ENCODE peak calls at places on chromosome 1, in five cellular contexts. D is kidney, N is astrocyte of the cerebellum, Q is hepatocyte, V is K562. W is an unnamed sample.

GRCh38 chr1:181159451-181160151 is 71.1 kb downstream of the IER5 start:
- DNase-seq in D (no peak), V (no peak), N (no peak), Q (no peak), W (no peak)

GRCh38 chr1:247415423-247416361 is at the start of gene NLRP3:
- DNase-seq in D (no peak), V (no peak), N (no peak), Q (peak), W (no peak)

GRCh38 chr1:17540255-17541001 is 930 bp downstream of the ARHGEF10L start:
- DNase-seq in V (no peak), N (no peak), Q (peak), D (peak), W (no peak)

GRCh38 chr1:26597629-26598039 is 68.1 kb downstream of the RPS6KA1 start:
- DNase-seq in V (peak), Q (peak), D (no peak), N (peak), W (no peak)

GRCh38 chr1:55718758-55719671 is 503.9 kb upstream of the USP24 start:
- DNase-seq in Q (peak), D (no peak), N (peak), V (no peak), W (no peak)

GRCh38 chr1:160868141-160868540 is 5.5 kb upstream of the CD244 start:
- DNase-seq in Q (no peak), D (no peak), V (no peak), N (no peak), W (no peak)

GRCh38 chr1:56709269-56709880 is 64.3 kb downstream of the PRKAA2 start:
- DNase-seq in V (peak), Q (peak), D (no peak), N (peak), W (no peak)

GRCh38 chr1:170305777-170306299 is 160.1 kb downstream of the NTMT2 start:
- DNase-seq in N (no peak), D (no peak), V (no peak), Q (no peak), W (no peak)

DNA sequence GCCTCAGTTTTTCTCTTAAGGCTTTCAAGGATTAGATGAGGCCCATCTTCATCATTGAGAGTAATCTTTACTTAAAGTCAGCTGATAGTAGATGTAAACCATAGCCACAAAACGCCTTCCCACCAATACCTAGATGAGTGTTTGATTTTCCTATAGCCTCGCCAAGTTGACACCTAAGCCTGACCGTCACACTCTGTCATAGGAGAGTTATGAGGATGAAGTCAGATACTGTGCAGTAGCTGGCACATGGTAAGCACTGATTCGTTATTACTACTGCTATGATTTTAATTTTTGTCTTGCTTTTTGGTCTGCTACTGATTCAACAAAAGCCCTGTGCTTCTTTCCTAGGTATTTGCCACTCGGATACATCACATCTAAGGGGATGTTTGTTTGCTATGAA is 395.5 kb downstream of the RPS6KC1 start:
- DNase-seq in Q (no peak), D (no peak), V (no peak), N (no peak), W (no peak)
- H3K4me3 ChIP-seq in Q (no peak), D (no peak), V (no peak), N (no peak), W (no peak)

DNA sequence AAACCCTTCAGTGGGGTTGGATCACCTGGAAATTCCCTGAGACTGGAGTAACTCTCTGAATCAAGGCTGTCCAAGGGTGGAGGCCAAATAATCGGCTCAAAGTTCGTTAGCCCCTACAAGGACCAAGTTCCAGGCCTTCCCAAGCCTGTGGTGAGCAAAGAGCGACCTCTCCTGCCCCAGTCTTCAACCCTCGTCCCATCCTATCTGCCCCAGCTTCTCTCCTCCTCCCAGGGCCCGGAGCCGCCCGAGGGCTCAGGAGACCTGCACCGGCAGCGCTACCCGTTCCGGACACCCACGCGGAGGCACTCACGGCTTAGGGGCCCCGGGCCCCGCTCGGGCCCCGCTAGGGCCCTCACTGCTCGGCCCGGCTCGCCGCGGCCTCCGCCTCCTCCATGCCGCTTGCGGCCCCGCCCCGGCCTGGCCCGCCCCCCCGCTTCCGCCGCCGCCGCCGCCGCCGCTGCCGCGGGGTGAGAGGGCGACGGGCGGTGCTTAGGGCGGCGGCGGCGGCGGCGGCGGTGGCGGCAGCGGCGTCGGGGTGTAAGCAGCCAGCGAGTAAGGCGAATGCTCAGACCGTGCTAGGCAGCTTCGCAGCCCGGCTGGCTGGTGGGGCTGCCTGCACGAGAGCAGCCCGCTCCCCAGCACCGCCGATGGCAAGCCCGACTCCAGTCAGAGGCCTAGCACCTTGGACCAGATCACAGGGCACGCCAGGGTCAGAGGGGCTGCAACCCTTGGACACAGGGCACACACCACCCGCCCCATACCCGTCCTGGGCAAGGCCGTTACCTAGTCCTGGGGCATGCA is at the start of gene POMGNT1:
- DNase-seq in N (no peak), V (peak), Q (peak), D (peak), W (peak)
- TF ChIP-seq CTCF in N (no peak), V (peak), Q (peak), D (peak), W (no peak)

GRCh38 chr1:12539705-12540579 is 78.1 kb downstream of the DHRS3 start:
- DNase-seq in Q (peak), V (peak), D (peak), N (peak), W (no peak)
- H3K4me3 ChIP-seq in Q (no peak), V (no peak), D (no peak), N (no peak), W (no peak)

GRCh38 chr1:91884459-91885290 is 1.3 kb downstream of the TGFBR3 start:
- DNase-seq in D (no peak), Q (peak), N (no peak), V (no peak), W (peak)

GRCh38 chr1:91889717-91890459 is 3.9 kb upstream of the TGFBR3 start:
- DNase-seq in V (no peak), Q (peak), N (no peak), D (no peak), W (no peak)

GRCh38 chr1:91885331-91885715 is 628 bp downstream of the TGFBR3 start:
- DNase-seq in D (peak), Q (peak), V (peak), N (no peak), W (peak)

GRCh38 chr1:91883470-91883869 is 2.5 kb downstream of the TGFBR3 start:
- DNase-seq in Q (peak), V (peak), D (no peak), N (no peak), W (no peak)

DNA sequence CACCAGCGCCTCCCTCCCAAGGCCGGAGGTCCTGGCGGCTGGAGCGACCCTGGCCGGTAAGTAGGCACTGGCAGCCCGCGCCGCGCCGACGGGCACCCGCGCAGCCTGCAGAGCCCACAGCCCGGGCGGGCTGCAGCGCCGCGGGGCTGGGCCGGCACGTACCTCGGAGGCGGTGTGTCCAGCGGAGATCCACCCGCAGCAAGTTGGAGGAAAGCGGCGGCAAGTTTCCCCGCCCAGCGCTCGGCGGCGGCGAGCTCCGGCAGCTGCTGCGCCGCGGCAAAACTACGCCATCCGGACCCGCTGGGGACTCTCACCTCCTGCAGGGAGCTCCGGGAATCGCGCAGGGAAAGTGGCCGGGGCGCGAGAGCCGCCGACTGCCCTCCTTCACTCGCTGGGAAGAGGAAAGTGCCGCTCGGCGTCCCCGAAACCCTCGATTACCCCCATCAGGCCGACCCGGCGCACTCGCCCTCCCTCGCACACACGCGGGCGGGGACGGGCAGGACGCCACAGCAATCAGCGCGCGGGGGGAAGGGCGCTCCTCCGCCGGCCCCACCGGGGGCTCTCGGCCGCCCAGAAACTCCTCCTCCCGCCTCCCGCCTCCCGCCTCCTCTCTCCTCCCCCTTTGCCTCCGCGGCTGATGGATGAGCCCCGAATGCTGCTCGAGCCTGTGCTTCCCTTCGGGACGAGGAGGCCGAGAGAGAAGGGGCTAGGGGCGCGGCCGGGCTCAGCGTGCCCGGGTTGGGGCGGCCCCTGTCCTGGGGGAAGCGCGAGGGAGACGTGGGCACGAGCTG is at the start of gene TGFBR3:
- DNase-seq in N (peak), D (peak), Q (peak), V (peak), W (peak)
- TF ChIP-seq CTCF in N (peak), D (no peak), Q (peak), V (peak), W (peak)

GRCh38 chr1:65267291-65268087 is 41.9 kb upstream of the DNAJC6 start:
- DNase-seq in Q (no peak), D (no peak), N (no peak), V (peak), W (no peak)

GRCh38 chr1:65264197-65264929 is 45.0 kb upstream of the DNAJC6 start:
- DNase-seq in Q (peak), N (no peak), V (no peak), D (no peak), W (peak)

GRCh38 chr1:65266501-65266900 is 42.8 kb upstream of the DNAJC6 start:
- DNase-seq in D (no peak), Q (no peak), N (no peak), V (no peak), W (no peak)

GRCh38 chr1:65263286-65263685 is 46.1 kb upstream of the DNAJC6 start:
- DNase-seq in D (no peak), Q (no peak), N (no peak), V (no peak), W (no peak)

GRCh38 chr1:65265296-65266271 is 43.8 kb upstream of the DNAJC6 start:
- DNase-seq in V (no peak), D (peak), N (no peak), Q (peak), W (peak)
- H3K4me3 ChIP-seq in V (no peak), D (peak), N (peak), Q (peak), W (peak)